ENCODE peak calls at places on chromosome 12, in six cellular contexts. One of them, this sample, is unnamed.
A peak's percentile ranks its signal among the peaks of the same experiment; 100 is the strongest.

GRCh38 chr12:123715151-123715676 is 3.1 kb downstream of the ATP6V0A2 start:
- DNase-seq in NT2/D1: no peak
- DNase-seq in K562: no peak
- DNase-seq in neural progenitor cell: no peak
- DNase-seq in PC-3: no peak
- DNase-seq in Karpas-422: no peak
- DNase-seq in this sample: no peak

GRCh38 chr12:57739387-57739786 is 845 bp upstream of the AGAP2 start:
- DNase-seq in neural progenitor cell: peak; percentile 21
- DNase-seq in NT2/D1: no peak
- DNase-seq in Karpas-422: no peak
- DNase-seq in K562: no peak
- DNase-seq in PC-3: no peak
- DNase-seq in this sample: no peak

GRCh38 chr12:6965026-6965661 is 5.3 kb downstream of the PHB2 start:
- DNase-seq in Karpas-422: peak; percentile 96
- DNase-seq in NT2/D1: peak; percentile 95
- DNase-seq in neural progenitor cell: peak; percentile 90
- DNase-seq in PC-3: peak; percentile 64
- DNase-seq in K562: peak; percentile 55
- DNase-seq in this sample: no peak

GRCh38 chr12:94148841-94149780 is 734 bp downstream of the PLXNC1 start:
- DNase-seq in NT2/D1: no peak
- DNase-seq in PC-3: no peak
- DNase-seq in K562: no peak
- DNase-seq in neural progenitor cell: peak; percentile 78
- DNase-seq in Karpas-422: peak; percentile 77
- DNase-seq in this sample: no peak

GRCh38 chr12:13000616-13000934 is 510 bp upstream of the HEBP1 start:
- DNase-seq in neural progenitor cell: peak; percentile 79
- DNase-seq in PC-3: peak; percentile 28
- DNase-seq in NT2/D1: peak; percentile 65
- DNase-seq in Karpas-422: no peak
- DNase-seq in K562: no peak
- DNase-seq in this sample: no peak

GRCh38 chr12:46664771-46665287 is 161.0 kb downstream of the SLC38A4 start:
- DNase-seq in neural progenitor cell: no peak
- DNase-seq in PC-3: peak; percentile 96
- DNase-seq in Karpas-422: no peak
- DNase-seq in NT2/D1: no peak
- DNase-seq in K562: no peak
- DNase-seq in this sample: no peak

GRCh38 chr12:132429932-132430643 is 59.9 kb upstream of the FBRSL1 start:
- DNase-seq in PC-3: peak; percentile 67
- DNase-seq in K562: peak; percentile 78
- DNase-seq in Karpas-422: no peak
- DNase-seq in neural progenitor cell: peak; percentile 86
- DNase-seq in NT2/D1: no peak
- DNase-seq in this sample: peak; percentile 15

GRCh38 chr12:52909256-52909655 is 4.4 kb upstream of the KRT8 start:
- DNase-seq in NT2/D1: no peak
- DNase-seq in K562: no peak
- DNase-seq in PC-3: peak; percentile 62
- DNase-seq in neural progenitor cell: no peak
- DNase-seq in Karpas-422: no peak
- DNase-seq in this sample: no peak

GRCh38 chr12:3325736-3326135 is 165.3 kb upstream of the PRMT8 start:
- DNase-seq in PC-3: no peak
- DNase-seq in NT2/D1: no peak
- DNase-seq in Karpas-422: no peak
- DNase-seq in K562: no peak
- DNase-seq in neural progenitor cell: no peak
- DNase-seq in this sample: no peak

GRCh38 chr12:56644654-56645053 is 1.1 kb downstream of the ATP5F1B start:
- DNase-seq in NT2/D1: no peak
- DNase-seq in PC-3: no peak
- DNase-seq in K562: no peak
- DNase-seq in neural progenitor cell: no peak
- DNase-seq in Karpas-422: no peak
- DNase-seq in this sample: no peak

GRCh38 chr12:5796171-5797091 is 148.6 kb downstream of the ANO2 start:
- DNase-seq in PC-3: peak; percentile 22
- DNase-seq in neural progenitor cell: peak; percentile 83
- DNase-seq in Karpas-422: peak; percentile 82
- DNase-seq in K562: peak; percentile 49
- DNase-seq in NT2/D1: peak; percentile 87
- DNase-seq in this sample: no peak

GRCh38 chr12:89709994-89710872 is 1.6 kb upstream of the ATP2B1 start:
- DNase-seq in neural progenitor cell: peak; percentile 77
- DNase-seq in PC-3: peak; percentile 26
- DNase-seq in Karpas-422: peak; percentile 50
- DNase-seq in K562: no peak
- DNase-seq in NT2/D1: peak; percentile 13
- DNase-seq in this sample: no peak

GRCh38 chr12:27335364-27336145 is 2.9 kb downstream of the BMAL2 start:
- DNase-seq in Karpas-422: no peak
- DNase-seq in PC-3: peak; percentile 87
- DNase-seq in NT2/D1: no peak
- DNase-seq in K562: no peak
- DNase-seq in neural progenitor cell: no peak
- DNase-seq in this sample: no peak

GRCh38 chr12:69932154-69932553 is 107.1 kb downstream of the MYRFL start:
- DNase-seq in NT2/D1: peak; percentile 84
- DNase-seq in PC-3: no peak
- DNase-seq in K562: no peak
- DNase-seq in Karpas-422: no peak
- DNase-seq in neural progenitor cell: no peak
- DNase-seq in this sample: no peak

GRCh38 chr12:62191747-62192485 is 68.3 kb upstream of the USP15 start:
- DNase-seq in PC-3: no peak
- DNase-seq in neural progenitor cell: peak; percentile 55
- DNase-seq in NT2/D1: no peak
- DNase-seq in Karpas-422: no peak
- DNase-seq in K562: no peak
- DNase-seq in this sample: no peak

GRCh38 chr12:84357314-84357713 is 555.3 kb downstream of the SLC6A15 start:
- DNase-seq in Karpas-422: no peak
- DNase-seq in neural progenitor cell: no peak
- DNase-seq in PC-3: no peak
- DNase-seq in K562: no peak
- DNase-seq in NT2/D1: no peak
- DNase-seq in this sample: no peak

GRCh38 chr12:101927999-101928398 is 50.6 kb downstream of the DRAM1 start:
- DNase-seq in Karpas-422: no peak
- DNase-seq in PC-3: no peak
- DNase-seq in NT2/D1: no peak
- DNase-seq in K562: no peak
- DNase-seq in neural progenitor cell: no peak
- DNase-seq in this sample: no peak

GRCh38 chr12:91523831-91524230 is 341.2 kb upstream of the DCN start:
- DNase-seq in Karpas-422: no peak
- DNase-seq in NT2/D1: no peak
- DNase-seq in neural progenitor cell: no peak
- DNase-seq in PC-3: no peak
- DNase-seq in K562: no peak
- DNase-seq in this sample: no peak

GRCh38 chr12:20798561-20798960 is 11.9 kb upstream of the SLCO1B3 start:
- DNase-seq in neural progenitor cell: peak; percentile 56
- DNase-seq in K562: no peak
- DNase-seq in Karpas-422: peak; percentile 55
- DNase-seq in NT2/D1: peak; percentile 48
- DNase-seq in PC-3: peak; percentile 15
- DNase-seq in this sample: no peak

GRCh38 chr12:122203301-122203967 is at the start of gene B3GNT4:
- DNase-seq in Karpas-422: peak; percentile 54
- DNase-seq in K562: peak; percentile 90
- DNase-seq in PC-3: peak; percentile 72
- DNase-seq in NT2/D1: no peak
- DNase-seq in neural progenitor cell: peak; percentile 79
- DNase-seq in this sample: no peak

GRCh38 chr12:632102-632696 is 31.0 kb downstream of the NINJ2 start:
- DNase-seq in NT2/D1: peak; percentile 88
- DNase-seq in K562: no peak
- DNase-seq in Karpas-422: no peak
- DNase-seq in neural progenitor cell: peak; percentile 77
- DNase-seq in PC-3: peak; percentile 72
- DNase-seq in this sample: no peak

GRCh38 chr12:20097561-20097960 is 270.8 kb upstream of the PDE3A start:
- DNase-seq in Karpas-422: no peak
- DNase-seq in NT2/D1: no peak
- DNase-seq in neural progenitor cell: no peak
- DNase-seq in K562: no peak
- DNase-seq in PC-3: no peak
- DNase-seq in this sample: no peak

GRCh38 chr12:124184456-124184855 is 110.4 kb upstream of the RFLNA start:
- DNase-seq in K562: no peak
- DNase-seq in PC-3: no peak
- DNase-seq in Karpas-422: peak; percentile 41
- DNase-seq in NT2/D1: no peak
- DNase-seq in neural progenitor cell: no peak
- DNase-seq in this sample: no peak

GRCh38 chr12:47311011-47311410 is 231.3 kb upstream of the AMIGO2 start:
- DNase-seq in NT2/D1: no peak
- DNase-seq in PC-3: no peak
- DNase-seq in Karpas-422: no peak
- DNase-seq in K562: no peak
- DNase-seq in neural progenitor cell: no peak
- DNase-seq in this sample: no peak

GRCh38 chr12:132506730-132507538 is 17.0 kb downstream of the FBRSL1 start:
- DNase-seq in K562: peak; percentile 63
- DNase-seq in PC-3: no peak
- DNase-seq in Karpas-422: peak; percentile 68
- DNase-seq in neural progenitor cell: no peak
- DNase-seq in NT2/D1: no peak
- DNase-seq in this sample: no peak

GRCh38 chr12:53743277-53744129 is 8.3 kb downstream of the CISTR start:
- DNase-seq in K562: peak; percentile 87
- DNase-seq in PC-3: peak; percentile 85
- DNase-seq in Karpas-422: peak; percentile 89
- DNase-seq in NT2/D1: peak; percentile 52
- DNase-seq in neural progenitor cell: peak; percentile 84
- DNase-seq in this sample: no peak

GRCh38 chr12:86727151-86727550 is 471.0 kb upstream of the MGAT4C start:
- DNase-seq in K562: no peak
- DNase-seq in PC-3: peak; percentile 60
- DNase-seq in neural progenitor cell: no peak
- DNase-seq in NT2/D1: no peak
- DNase-seq in Karpas-422: no peak
- DNase-seq in this sample: peak; percentile 13

GRCh38 chr12:93361159-93361919 is 16.4 kb upstream of the NUDT4 start:
- DNase-seq in PC-3: no peak
- DNase-seq in K562: no peak
- DNase-seq in Karpas-422: no peak
- DNase-seq in neural progenitor cell: no peak
- DNase-seq in NT2/D1: no peak
- DNase-seq in this sample: no peak

GRCh38 chr12:12331896-12332295 is 18.1 kb downstream of the MANSC1 start:
- DNase-seq in neural progenitor cell: no peak
- DNase-seq in PC-3: peak; percentile 67
- DNase-seq in NT2/D1: no peak
- DNase-seq in K562: no peak
- DNase-seq in Karpas-422: no peak
- DNase-seq in this sample: no peak

GRCh38 chr12:45227668-45228067 is 11.8 kb downstream of the ANO6 start:
- DNase-seq in neural progenitor cell: no peak
- DNase-seq in Karpas-422: no peak
- DNase-seq in K562: no peak
- DNase-seq in NT2/D1: no peak
- DNase-seq in PC-3: no peak
- DNase-seq in this sample: no peak

GRCh38 chr12:125079943-125080645 is 14.9 kb downstream of the AACS start:
- DNase-seq in K562: no peak
- DNase-seq in PC-3: no peak
- DNase-seq in Karpas-422: no peak
- DNase-seq in neural progenitor cell: no peak
- DNase-seq in NT2/D1: no peak
- DNase-seq in this sample: peak; percentile 30

GRCh38 chr12:39300799-39301198 is 142.1 kb downstream of the KIF21A start:
- DNase-seq in K562: no peak
- DNase-seq in neural progenitor cell: no peak
- DNase-seq in Karpas-422: no peak
- DNase-seq in NT2/D1: no peak
- DNase-seq in PC-3: no peak
- DNase-seq in this sample: no peak
- H3K9ac ChIP-seq in K562: no peak overlapping the region
- H3K9ac ChIP-seq in neural progenitor cell: no peak overlapping the region
- H3K9ac ChIP-seq in Karpas-422: no peak overlapping the region
- H3K9ac ChIP-seq in NT2/D1: no peak overlapping the region
- H3K9ac ChIP-seq in PC-3: no peak overlapping the region
- H3K9ac ChIP-seq in this sample: no peak overlapping the region

GRCh38 chr12:77855548-77855947 is 24.9 kb downstream of the NAV3 start:
- DNase-seq in NT2/D1: no peak
- DNase-seq in neural progenitor cell: no peak
- DNase-seq in K562: no peak
- DNase-seq in PC-3: peak; percentile 33
- DNase-seq in Karpas-422: no peak
- DNase-seq in this sample: no peak
- H3K4me3 ChIP-seq in NT2/D1: no peak overlapping the region
- H3K4me3 ChIP-seq in neural progenitor cell: no peak overlapping the region
- H3K4me3 ChIP-seq in K562: no peak overlapping the region
- H3K4me3 ChIP-seq in PC-3: no peak overlapping the region
- H3K4me3 ChIP-seq in Karpas-422: no peak overlapping the region
- H3K4me3 ChIP-seq in this sample: no peak overlapping the region

DNA sequence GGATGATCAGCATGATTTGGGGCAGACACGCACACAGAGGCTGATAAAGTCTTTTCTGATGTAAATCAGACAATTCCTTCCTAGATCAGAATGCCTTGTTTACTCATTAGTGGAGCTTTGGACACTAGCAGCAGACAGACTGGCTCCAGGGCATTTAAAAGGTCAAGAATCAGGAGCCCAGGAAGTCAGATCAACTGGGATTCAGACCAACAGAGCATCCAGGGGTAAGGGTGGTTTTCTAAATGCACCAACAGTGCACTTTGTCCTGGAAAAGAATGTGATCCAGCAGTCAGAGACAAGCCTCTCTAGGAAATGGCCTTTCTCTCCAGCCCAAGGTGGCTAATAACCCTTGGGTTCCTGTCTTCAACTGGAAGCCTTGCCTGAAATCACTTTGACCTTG is 405.3 kb downstream of the MED13L start:
- DNase-seq in NT2/D1: peak; percentile 52
- DNase-seq in K562: no peak
- DNase-seq in neural progenitor cell: peak; percentile 21
- DNase-seq in PC-3: peak; percentile 40
- DNase-seq in Karpas-422: no peak
- DNase-seq in this sample: no peak
- H3K9ac ChIP-seq in NT2/D1: no peak overlapping the region
- H3K9ac ChIP-seq in K562: no peak overlapping the region
- H3K9ac ChIP-seq in neural progenitor cell: no peak overlapping the region
- H3K9ac ChIP-seq in PC-3: peak overlapping the region; percentile 74
- H3K9ac ChIP-seq in Karpas-422: no peak overlapping the region
- H3K9ac ChIP-seq in this sample: no peak overlapping the region

DNA sequence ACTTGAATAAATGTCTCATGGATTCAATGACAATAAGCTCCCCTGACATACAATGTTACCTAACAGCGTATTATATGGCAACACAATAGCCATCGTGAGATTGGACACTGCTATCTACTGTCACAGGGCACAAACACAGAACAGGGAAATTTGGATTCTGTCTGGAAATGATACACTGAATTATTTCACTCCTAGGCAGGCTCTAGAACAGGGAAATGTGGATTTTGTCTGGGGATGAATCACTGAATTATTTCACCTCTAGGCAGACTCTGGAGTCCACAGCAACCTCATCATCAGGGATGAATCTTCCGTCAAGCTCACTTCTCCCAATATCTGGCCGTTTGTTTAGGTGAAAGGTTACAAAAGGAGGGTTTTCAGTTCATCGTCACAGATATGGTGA is 288.8 kb downstream of the TMEM132D start:
- DNase-seq in NT2/D1: no peak
- DNase-seq in PC-3: no peak
- DNase-seq in neural progenitor cell: no peak
- DNase-seq in Karpas-422: no peak
- DNase-seq in K562: no peak
- DNase-seq in this sample: no peak
- H3K4me3 ChIP-seq in NT2/D1: no peak overlapping the region
- H3K4me3 ChIP-seq in PC-3: no peak overlapping the region
- H3K4me3 ChIP-seq in neural progenitor cell: no peak overlapping the region
- H3K4me3 ChIP-seq in Karpas-422: no peak overlapping the region
- H3K4me3 ChIP-seq in K562: no peak overlapping the region
- H3K4me3 ChIP-seq in this sample: no peak overlapping the region